ENCODE peak calls at places on chromosomes 2 and 18, in eight cellular contexts. O, R, D, C, F, I, U and Y are unnamed samples.

GRCh38 chr2:74128206-74128605 is 19.5 kb downstream of the BOLA3 start:
- DNase-seq in O (no peak), R (no peak), D (no peak), C (no peak), F (no peak), I (no peak), U (no peak), Y (no peak)

GRCh38 chr18:2431836-2432235 is 139.5 kb downstream of the METTL4 start:
- DNase-seq in O (no peak), R (no peak), D (no peak), C (no peak), F (no peak), I (no peak), U (no peak), Y (no peak)

GRCh38 chr2:205806126-205806905 is 124.0 kb downstream of the NRP2 start:
- DNase-seq in O (no peak), R (no peak), D (no peak), C (no peak), F (no peak), I (no peak), U (no peak), Y (no peak)

GRCh38 chr2:938181-939005 is 12.3 kb upstream of the SNTG2 start:
- DNase-seq in O (no peak), R (no peak), D (no peak), C (no peak), F (peak; percentile 45), I (no peak), U (no peak), Y (no peak)

GRCh38 chr2:45935791-45936622 is 284.5 kb downstream of the PRKCE start:
- DNase-seq in O (peak; percentile 32), R (peak; percentile 77), D (peak; percentile 41), C (peak; percentile 70), F (peak; percentile 99), I (peak; percentile 100), U (peak; percentile 4), Y (peak; percentile 89)

GRCh38 chr2:25103287-25103871 is 61.5 kb downstream of the EFR3B start:
- DNase-seq in O (no peak), R (no peak), D (no peak), C (no peak), F (peak; percentile 94), I (peak; percentile 97), U (no peak), Y (peak; percentile 54)

GRCh38 chr2:180622122-180622918 is 358.1 kb upstream of the UBE2E3 start:
- DNase-seq in O (no peak), R (no peak), D (no peak), C (no peak), F (peak; percentile 78), I (no peak), U (no peak), Y (peak; percentile 15)

GRCh38 chr2:41710944-41711343 is 336.9 kb upstream of the PKDCC start:
- DNase-seq in O (no peak), R (no peak), D (no peak), C (no peak), F (no peak), I (no peak), U (no peak), Y (no peak)

GRCh38 chr18:38367473-38367872 is 801.9 kb upstream of the CELF4 start:
- DNase-seq in O (no peak), R (peak; percentile 16), D (no peak), C (no peak), F (no peak), I (no peak), U (no peak), Y (no peak)

GRCh38 chr2:118168606-118169005 is 80.3 kb downstream of the INSIG2 start:
- DNase-seq in O (no peak), R (no peak), D (no peak), C (no peak), F (no peak), I (peak; percentile 10), U (no peak), Y (no peak)

GRCh38 chr2:90069290-90069894 is 1377.9 kb downstream of the RPIA start:
- DNase-seq in O (peak; percentile 28), R (peak; percentile 16), D (peak; percentile 2), C (peak; percentile 11), F (peak; percentile 3), I (no peak), U (no peak), Y (no peak)

GRCh38 chr2:28958689-28959088 is 22.4 kb upstream of the TOGARAM2 start:
- DNase-seq in O (peak; percentile 68), R (no peak), D (peak; percentile 22), C (peak; percentile 36), F (peak; percentile 59), I (peak; percentile 90), U (no peak), Y (peak; percentile 72)

GRCh38 chr2:69789129-69789528 is 40.3 kb upstream of the GMCL1 start:
- DNase-seq in O (no peak), R (no peak), D (no peak), C (no peak), F (peak; percentile 73), I (peak; percentile 83), U (no peak), Y (peak; percentile 51)

GRCh38 chr2:238731961-238732360 is 115.9 kb upstream of the TWIST2 start:
- DNase-seq in O (peak; percentile 17), R (no peak), D (no peak), C (no peak), F (peak; percentile 38), I (no peak), U (no peak), Y (no peak)

GRCh38 chr2:30358822-30359221 is 88.2 kb upstream of the LCLAT1 start:
- DNase-seq in O (no peak), R (no peak), D (no peak), C (no peak), F (no peak), I (no peak), U (no peak), Y (no peak)

GRCh38 chr2:107313316-107313715 is 427.3 kb upstream of the ST6GAL2 start:
- DNase-seq in O (no peak), R (no peak), D (no peak), C (no peak), F (no peak), I (no peak), U (no peak), Y (no peak)

GRCh38 chr2:136818839-136819238 is 53.5 kb downstream of the THSD7B start:
- DNase-seq in O (no peak), R (no peak), D (no peak), C (no peak), F (no peak), I (no peak), U (no peak), Y (no peak)